ENCODE peak calls at places on chromosomes 2 and 18, in six cellular contexts. W, L, J, E, K and F are unnamed samples.

GRCh38 chr18:66271927-66272326 is 332.0 kb downstream of the CDH19 start:
- DNase-seq in W (no peak), L (no peak), J (no peak), E (no peak), K (no peak), F (no peak)

GRCh38 chr2:241842620-241843211 is 16.0 kb downstream of the PDCD1 start:
- DNase-seq in W (peak; percentile 52), L (no peak), J (no peak), E (no peak), K (no peak), F (no peak)

GRCh38 chr2:109690822-109691541 is 76.8 kb downstream of the SOWAHC start:
- DNase-seq in W (peak; percentile 72), L (peak; percentile 61), J (no peak), E (no peak), K (no peak), F (no peak)

GRCh38 chr2:20050104-20050711 is 1.2 kb downstream of the LAPTM4A start:
- DNase-seq in W (peak; percentile 19), L (no peak), J (no peak), E (no peak), K (peak; percentile 92), F (no peak)

GRCh38 chr2:205757271-205757670 is 75.0 kb downstream of the NRP2 start:
- DNase-seq in W (no peak), L (no peak), J (no peak), E (no peak), K (no peak), F (no peak)

GRCh38 chr2:210913461-210913860 is 357.1 kb downstream of the CPS1 start:
- DNase-seq in W (no peak), L (no peak), J (no peak), E (peak; percentile 19), K (peak; percentile 16), F (no peak)

GRCh38 chr2:26542194-26542455 is 64.2 kb upstream of the OTOF start:
- DNase-seq in W (peak; percentile 28), L (no peak), J (no peak), E (no peak), K (no peak), F (no peak)

GRCh38 chr2:169247231-169247630 is 115.1 kb downstream of the LRP2 start:
- DNase-seq in W (no peak), L (no peak), J (no peak), E (no peak), K (no peak), F (no peak)

GRCh38 chr2:15943914-15944313 is 3.6 kb downstream of the MYCN start:
- DNase-seq in W (peak; percentile 9), L (no peak), J (no peak), E (no peak), K (no peak), F (no peak)

GRCh38 chr18:26547302-26548143 is 830 bp downstream of the KCTD1 start:
- DNase-seq in W (peak; percentile 74), L (peak; percentile 69), J (peak; percentile 55), E (no peak), K (peak; percentile 75), F (peak; percentile 48)

GRCh38 chr2:221649045-221649444 is 76.9 kb upstream of the EPHA4 start:
- DNase-seq in W (peak; percentile 5), L (peak; percentile 18), J (no peak), E (no peak), K (peak; percentile 12), F (no peak)

GRCh38 chr2:241275910-241276309 is 39.6 kb downstream of the HDLBP start:
- DNase-seq in W (no peak), L (no peak), J (no peak), E (no peak), K (no peak), F (no peak)

GRCh38 chr2:180892081-180892480 is 88.3 kb upstream of the UBE2E3 start:
- DNase-seq in W (no peak), L (no peak), J (no peak), E (no peak), K (no peak), F (no peak)

GRCh38 chr2:135773319-135773718 is 31.7 kb downstream of the UBXN4 start:
- DNase-seq in W (no peak), L (no peak), J (no peak), E (no peak), K (no peak), F (no peak)

GRCh38 chr2:173948827-173949226 is 16.3 kb downstream of the SP3 start:
- DNase-seq in W (no peak), L (no peak), J (no peak), E (no peak), K (no peak), F (no peak)

GRCh38 chr18:48791636-48792105 is 159.1 kb downstream of the SMAD7 start:
- DNase-seq in W (no peak), L (no peak), J (no peak), E (no peak), K (no peak), F (no peak)

GRCh38 chr2:146964494-146964893 is 880.3 kb upstream of the ACVR2A start:
- DNase-seq in W (no peak), L (no peak), J (no peak), E (no peak), K (no peak), F (no peak)

GRCh38 chr2:128316777-128317185 is 1.9 kb downstream of the HS6ST1 start:
- DNase-seq in W (peak; percentile 17), L (no peak), J (no peak), E (no peak), K (no peak), F (no peak)

GRCh38 chr2:181678744-181679543 is 1.4 kb downstream of the NEUROD1 start:
- DNase-seq in W (no peak), L (no peak), J (no peak), E (no peak), K (no peak), F (no peak)